ENCODE peak calls at places on chromosomes 3 and 15, in four cellular contexts. E, Y, T and G are unnamed samples.

GRCh38 chr3:42220436-42220835 is 45.5 kb downstream of the CCK start:
- DNase-seq in Y (no peak), T (no peak), E (no peak), G (no peak)

GRCh38 chr3:129078510-129078909 is 17.9 kb downstream of the GP9 start:
- DNase-seq in T (no peak), E (no peak), Y (no peak), G (no peak)

GRCh38 chr3:186646106-186646505 is 5.9 kb downstream of the FETUB start:
- DNase-seq in Y (no peak), E (no peak), T (no peak), G (no peak)

GRCh38 chr15:50210462-50211264 is 28.7 kb downstream of the SLC27A2 start:
- DNase-seq in E (no peak), Y (no peak), T (no peak), G (no peak)

GRCh38 chr15:95208988-95209387 is 977.6 kb downstream of the MCTP2 start:
- DNase-seq in Y (no peak), E (no peak), T (no peak), G (no peak)

GRCh38 chr3:3800076-3800448 is 831 bp downstream of the LRRN1 start:
- DNase-seq in T (no peak), Y (no peak), E (peak), G (no peak)

GRCh38 chr3:190265795-190266194 is 56.5 kb downstream of the CLDN1 start:
- DNase-seq in Y (peak), E (peak), T (no peak), G (peak)

GRCh38 chr3:149486726-149487125 is 12.2 kb downstream of the TM4SF4 start:
- DNase-seq in T (no peak), Y (no peak), E (no peak), G (no peak)

GRCh38 chr3:32837789-32838188 is 20.0 kb downstream of the TRIM71 start:
- DNase-seq in E (no peak), T (no peak), Y (no peak), G (no peak)

GRCh38 chr3:122005033-122005565 is 16.9 kb downstream of the ILDR1 start:
- DNase-seq in E (no peak), T (no peak), Y (no peak), G (no peak)

GRCh38 chr15:100061944-100062343 is 279.8 kb downstream of the ADAMTS17 start:
- DNase-seq in E (no peak), T (no peak), Y (no peak), G (no peak)

GRCh38 chr3:175192536-175192935 is 333.4 kb downstream of the NAALADL2 start:
- DNase-seq in T (no peak), Y (no peak), E (no peak), G (peak)

GRCh38 chr3:126288314-126288713 is 68.9 kb downstream of the KLF15 start:
- DNase-seq in T (peak), Y (no peak), E (peak), G (no peak)

GRCh38 chr3:126290325-126290724 is 66.9 kb downstream of the KLF15 start:
- DNase-seq in E (no peak), Y (no peak), T (no peak), G (no peak)

GRCh38 chr3:126287171-126287535 is 70.1 kb downstream of the KLF15 start:
- DNase-seq in T (no peak), E (no peak), Y (no peak), G (no peak)

GRCh38 chr3:126285369-126285768 is 71.8 kb downstream of the KLF15 start:
- DNase-seq in Y (no peak), E (no peak), T (no peak), G (no peak)

DNA sequence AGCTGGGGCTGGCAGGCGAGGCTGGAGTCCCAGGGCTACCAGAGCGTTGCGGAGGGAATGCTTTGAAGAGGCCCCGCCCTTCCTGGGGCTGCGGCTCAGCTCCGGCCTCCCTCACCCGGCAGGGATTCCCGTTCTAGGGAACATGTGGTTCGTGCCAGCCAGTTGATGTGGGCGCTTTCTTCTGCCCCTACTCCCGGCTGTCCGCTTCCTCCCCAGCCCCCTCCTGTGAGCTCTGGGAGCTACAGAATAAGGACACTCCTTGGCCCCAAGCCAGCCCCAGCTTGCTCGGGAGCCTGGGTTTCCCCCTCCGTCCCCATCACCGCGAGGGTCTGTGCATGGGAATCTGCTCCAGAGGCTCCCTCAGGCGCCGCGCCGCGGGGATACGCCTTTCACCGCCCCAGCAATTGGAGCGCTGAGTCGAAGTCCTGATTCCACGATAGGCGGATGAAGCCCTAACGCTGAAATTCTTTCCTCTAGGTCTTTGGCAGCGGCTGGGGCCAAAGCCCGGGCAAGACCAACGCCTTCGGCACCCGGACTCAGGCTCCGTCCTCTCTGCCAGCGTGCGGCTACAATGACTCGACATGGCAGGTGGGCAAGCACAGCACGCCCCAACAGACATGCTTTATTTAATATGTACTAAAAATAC is 69.5 kb downstream of the KLF15 start:
- DNase-seq in Y (no peak), T (peak), E (peak), G (peak)
- H3K4me3 ChIP-seq in Y (peak), T (peak), E (peak), G (peak)

GRCh38 chr3:86986666-86987420 is 4.1 kb downstream of the VGLL3 start:
- DNase-seq in T (no peak), Y (no peak), E (no peak), G (peak)

GRCh38 chr3:86985427-86985826 is 5.5 kb downstream of the VGLL3 start:
- DNase-seq in T (no peak), E (no peak), Y (no peak), G (no peak)

GRCh38 chr3:86987421-86987715 is 3.6 kb downstream of the VGLL3 start:
- DNase-seq in E (no peak), T (no peak), Y (no peak), G (no peak)

GRCh38 chr3:86982883-86983282 is 8.1 kb downstream of the VGLL3 start:
- DNase-seq in E (no peak), T (no peak), Y (peak), G (peak)

GRCh38 chr3:86984271-86984670 is 6.7 kb downstream of the VGLL3 start:
- DNase-seq in T (no peak), Y (no peak), E (no peak), G (peak)
- TF ChIP-seq CTCF in T (no peak), Y (no peak), E (no peak), G (no peak)

DNA sequence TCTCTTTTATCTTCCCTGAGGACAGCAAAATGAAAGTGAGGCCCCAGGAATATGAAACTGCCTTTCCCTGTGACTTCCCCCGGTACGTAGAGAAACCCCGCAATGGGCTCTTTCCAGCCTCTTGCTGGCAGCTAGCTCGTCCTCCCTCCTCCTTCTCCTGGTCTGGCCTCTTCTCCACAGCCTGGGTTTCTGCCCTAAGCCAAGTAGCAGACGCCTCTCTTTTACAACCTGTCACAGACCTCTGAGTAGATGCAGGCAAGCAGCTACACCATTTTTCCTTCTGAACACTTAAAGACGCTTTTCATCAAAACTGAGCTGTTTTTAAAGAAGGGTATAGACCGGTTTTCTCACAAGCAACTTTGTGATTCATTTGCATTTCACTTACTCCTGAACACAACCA is 31.9 kb downstream of the ADAMTSL3 start:
- DNase-seq in E (no peak), Y (no peak), T (no peak), G (peak)
- H3K4me3 ChIP-seq in E (no peak), Y (no peak), T (peak), G (peak)

GRCh38 chr3:46495901-46496456 is 1.8 kb upstream of the RTP3 start:
- DNase-seq in T (no peak), E (no peak), Y (peak), G (peak)

GRCh38 chr3:46497556-46498265 is at the start of gene RTP3:
- DNase-seq in T (no peak), Y (no peak), E (no peak), G (no peak)

GRCh38 chr3:46498916-46499519 is 1.2 kb downstream of the RTP3 start:
- DNase-seq in T (no peak), Y (no peak), E (no peak), G (no peak)

GRCh38 chr3:46500631-46501377 is 3.0 kb downstream of the RTP3 start:
- DNase-seq in T (no peak), E (no peak), Y (no peak), G (peak)

DNA sequence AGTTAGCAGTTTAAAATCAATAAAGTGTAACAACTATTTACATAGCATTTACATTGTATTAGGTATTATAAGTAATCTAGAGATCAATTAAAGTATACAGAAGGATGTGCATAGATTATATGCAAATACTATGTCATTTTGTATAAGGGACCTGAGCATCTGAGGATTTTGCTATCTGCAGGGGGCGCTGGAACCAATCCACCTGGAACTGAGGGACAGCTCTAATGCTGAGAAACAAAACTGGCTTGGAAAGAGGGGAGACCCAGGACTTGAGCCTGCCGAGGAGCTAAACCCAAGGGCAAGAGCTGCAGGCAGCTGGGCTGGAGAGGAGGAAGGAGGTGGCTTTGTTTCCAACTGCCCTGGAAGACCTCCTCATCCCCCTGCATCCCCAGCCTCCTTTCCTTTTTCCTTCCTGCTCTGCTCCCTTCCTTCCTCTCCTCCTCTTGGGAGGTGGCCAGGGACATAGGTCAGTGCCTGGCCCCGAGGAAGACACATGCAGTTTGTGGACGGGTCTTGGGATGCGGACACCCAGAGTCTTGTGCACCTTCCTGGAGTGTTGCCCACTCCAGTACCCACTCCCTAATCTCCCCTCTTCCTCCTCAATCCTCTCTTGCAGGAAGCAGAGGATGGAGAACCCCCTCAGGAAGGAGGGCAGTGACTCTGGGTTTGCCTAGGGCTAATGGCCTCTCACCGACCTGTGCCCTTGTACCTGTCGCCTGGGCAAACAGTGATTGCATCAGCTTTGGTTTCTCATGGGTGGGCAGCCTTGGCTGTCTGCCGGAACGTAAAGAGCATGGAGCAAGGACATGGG is 826 bp upstream of the RTP3 start:
- DNase-seq in Y (no peak), E (no peak), T (no peak), G (no peak)
- TF ChIP-seq CTCF in Y (peak), E (no peak), T (peak), G (peak)

GRCh38 chr15:89496155-89497098 is at the start of gene RHCG:
- DNase-seq in Y (no peak), T (no peak), E (peak), G (peak)
- H3K4me3 ChIP-seq in Y (peak), T (peak), E (no peak), G (peak)

DNA sequence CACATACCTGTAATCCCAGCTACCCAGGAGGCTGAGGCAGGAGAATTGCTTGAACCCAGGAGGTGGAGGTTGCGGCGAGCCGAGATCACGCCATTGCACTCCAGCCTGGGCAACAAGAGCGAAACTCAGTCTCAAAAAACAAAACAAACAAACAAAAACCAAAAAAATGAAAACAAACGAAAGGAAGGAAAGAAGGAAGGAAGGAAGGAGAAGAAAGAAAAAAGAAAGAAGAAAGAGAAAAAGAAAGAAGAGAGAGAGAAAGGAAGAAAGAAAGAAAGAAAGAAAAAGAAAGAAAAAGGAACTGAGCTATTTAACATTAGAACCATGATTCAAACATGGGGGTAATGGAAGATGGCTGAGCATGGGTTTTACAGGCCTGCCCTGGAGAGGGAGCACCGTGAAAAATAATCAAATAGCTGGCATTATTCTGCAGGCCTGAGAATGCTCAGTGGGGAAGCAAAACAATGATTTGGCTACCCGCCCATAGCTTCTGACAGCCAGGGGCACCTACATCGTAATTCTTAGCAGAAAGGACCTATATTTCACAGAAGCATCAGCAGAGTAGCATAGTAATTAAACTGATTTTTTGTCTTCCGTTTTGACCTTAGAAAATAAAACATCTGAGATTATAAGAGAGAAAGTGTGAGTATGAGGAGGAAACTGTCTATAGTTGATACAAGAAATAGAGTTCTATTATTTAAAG is 37.7 kb downstream of the BFSP2 start:
- DNase-seq in E (peak), Y (no peak), T (no peak), G (peak)
- TF ChIP-seq CTCF in E (no peak), Y (peak), T (no peak), G (peak)